ENCODE peak calls at places on chromosomes 3 and 15, in four cellular contexts. I, W, H and P are unnamed samples.
A peak's percentile ranks its signal among the peaks of the same experiment; 100 is the strongest.

GRCh38 chr15:72116680-72117447 is 1.1 kb downstream of the MYO9A start:
- DNase-seq in I (no peak), W (no peak), H (peak; percentile 18), P (no peak)

GRCh38 chr3:16357698-16358097 is 92.7 kb downstream of the OXNAD1 start:
- DNase-seq in I (no peak), W (no peak), H (no peak), P (no peak)

GRCh38 chr15:73897441-73898261 is 24.3 kb downstream of the TBC1D21 start:
- DNase-seq in I (no peak), W (peak; percentile 75), H (peak; percentile 94), P (peak; percentile 58)

GRCh38 chr3:14548321-14548729 is 8.2 kb upstream of the GRIP2 start:
- DNase-seq in I (peak; percentile 82), W (peak; percentile 45), H (peak; percentile 74), P (peak; percentile 63)

GRCh38 chr3:127803619-127804018 is 18.7 kb downstream of the MGLL start:
- DNase-seq in I (no peak), W (no peak), H (no peak), P (no peak)

GRCh38 chr3:132399054-132399929 is 18.0 kb upstream of the DNAJC13 start:
- DNase-seq in I (no peak), W (peak; percentile 39), H (peak; percentile 41), P (peak; percentile 33)

GRCh38 chr15:97909291-97909891 is 51.1 kb upstream of the ARRDC4 start:
- DNase-seq in I (peak; percentile 12), W (peak; percentile 64), H (peak; percentile 69), P (peak; percentile 76)

GRCh38 chr3:191412764-191413163 is 48.2 kb upstream of the PYDC2 start:
- DNase-seq in I (no peak), W (no peak), H (no peak), P (no peak)

GRCh38 chr15:64883097-64883581 is 28.6 kb upstream of the ANKDD1A start:
- DNase-seq in I (no peak), W (peak; percentile 35), H (no peak), P (no peak)

GRCh38 chr15:42058791-42059190 is 35.6 kb downstream of the PLA2G4D start:
- DNase-seq in I (no peak), W (no peak), H (no peak), P (no peak)

GRCh38 chr3:124559650-124560405 is 170.4 kb upstream of the UMPS start:
- DNase-seq in I (peak; percentile 52), W (peak; percentile 71), H (peak; percentile 67), P (peak; percentile 63)

GRCh38 chr3:46981932-46982471 is 2.5 kb downstream of the NBEAL2 start:
- DNase-seq in I (no peak), W (no peak), H (no peak), P (no peak)

GRCh38 chr3:9151240-9151639 is 98.2 kb downstream of the SRGAP3 start:
- DNase-seq in I (no peak), W (no peak), H (no peak), P (no peak)

GRCh38 chr3:175005193-175005592 is 146.1 kb downstream of the NAALADL2 start:
- DNase-seq in I (no peak), W (no peak), H (no peak), P (no peak)

GRCh38 chr3:16807981-16808380 is 76.8 kb upstream of the PLCL2 start:
- DNase-seq in I (no peak), W (no peak), H (no peak), P (no peak)

GRCh38 chr3:99504258-99504657 is 134.1 kb upstream of the COL8A1 start:
- DNase-seq in I (no peak), W (no peak), H (no peak), P (no peak)

GRCh38 chr3:187624588-187624987 is 45.6 kb downstream of the SST start:
- DNase-seq in I (no peak), W (no peak), H (no peak), P (no peak)

GRCh38 chr3:10665611-10666010 is 150.4 kb upstream of the SLC6A11 start:
- DNase-seq in I (no peak), W (no peak), H (no peak), P (no peak)

GRCh38 chr15:64356443-64357040 is 569 bp upstream of the CSNK1G1 start:
- DNase-seq in I (no peak), W (no peak), H (no peak), P (no peak)

GRCh38 chr15:93152264-93152884 is 63.4 kb upstream of the RGMA start:
- DNase-seq in I (no peak), W (peak; percentile 39), H (no peak), P (peak; percentile 55)

GRCh38 chr15:78035319-78035718 is 42.2 kb downstream of the TBC1D2B start:
- DNase-seq in I (no peak), W (no peak), H (no peak), P (peak; percentile 38)

GRCh38 chr15:71049706-71050422 is 65.4 kb upstream of the THSD4 start:
- DNase-seq in I (no peak), W (no peak), H (no peak), P (no peak)

GRCh38 chr3:32442766-32443165 is 51.1 kb downstream of the CMTM7 start:
- DNase-seq in I (no peak), W (no peak), H (no peak), P (no peak)

GRCh38 chr3:100562224-100562857 is 47.1 kb upstream of the ADGRG7 start:
- DNase-seq in I (no peak), W (no peak), H (no peak), P (no peak)

GRCh38 chr15:46409879-46410278 is 775.0 kb downstream of the SQOR start:
- DNase-seq in I (no peak), W (no peak), H (no peak), P (no peak)

GRCh38 chr3:8800016-8800415 is 30.6 kb upstream of the OXTR start:
- DNase-seq in I (no peak), W (no peak), H (no peak), P (no peak)